ENCODE peak calls at places on chromosome 5, in four cellular contexts. D is esophagus muscularis mucosa, B is psoas muscle, P is adrenal gland. Y is an unnamed sample.
A peak's percentile ranks its signal among the peaks of the same experiment; 100 is the strongest.

GRCh38 chr5:90640484-90641059 is 82.0 kb downstream of the ADGRV1 start:
- DNase-seq in D (no peak), B (no peak), P (no peak), Y (no peak)

GRCh38 chr5:446066-446725 is 3.2 kb downstream of the EXOC3 start:
- DNase-seq in D (no peak), B (no peak), P (no peak), Y (no peak)

GRCh38 chr5:124057161-124057814 is 545.3 kb downstream of the CSNK1G3 start:
- DNase-seq in D (no peak), B (peak; percentile 19), P (peak; percentile 26), Y (peak; percentile 17)

GRCh38 chr5:107289030-107289714 is 381.6 kb downstream of the EFNA5 start:
- DNase-seq in D (no peak), B (no peak), P (no peak), Y (no peak)

GRCh38 chr5:135255461-135256178 is 143.4 kb downstream of the MACROH2A1 start:
- DNase-seq in D (peak; percentile 78), B (no peak), P (no peak), Y (no peak)

GRCh38 chr5:54990751-54991349 is 5.5 kb upstream of the ESM1 start:
- DNase-seq in D (no peak), B (no peak), P (no peak), Y (peak; percentile 62)

GRCh38 chr5:112379541-112380325 is 39.3 kb downstream of the EPB41L4A start:
- DNase-seq in D (no peak), B (no peak), P (no peak), Y (no peak)

GRCh38 chr5:80142996-80143395 is 107.8 kb downstream of the THBS4 start:
- DNase-seq in D (no peak), B (no peak), P (no peak), Y (no peak)

GRCh38 chr5:139684881-139685749 is 37.0 kb downstream of the CXXC5 start:
- DNase-seq in D (no peak), B (peak; percentile 71), P (no peak), Y (no peak)

GRCh38 chr5:121199238-121199999 is 652.3 kb upstream of the FTMT start:
- DNase-seq in D (no peak), B (no peak), P (no peak), Y (peak; percentile 7)

GRCh38 chr5:125717209-125717608 is 706.0 kb upstream of the GRAMD2B start:
- DNase-seq in D (no peak), B (no peak), P (no peak), Y (no peak)

GRCh38 chr5:1544294-1545010 is 20.7 kb upstream of the LPCAT1 start:
- DNase-seq in D (no peak), B (no peak), P (no peak), Y (no peak)

GRCh38 chr5:96843140-96843539 is 33.2 kb upstream of the ERAP2 start:
- DNase-seq in D (no peak), B (no peak), P (no peak), Y (no peak)

GRCh38 chr5:24491482-24491881 is 153.3 kb downstream of the CDH10 start:
- DNase-seq in D (no peak), B (no peak), P (no peak), Y (no peak)

GRCh38 chr5:146208916-146209522 is 5.6 kb downstream of the RBM27 start:
- DNase-seq in D (no peak), B (no peak), P (no peak), Y (no peak)

GRCh38 chr5:107670028-107670926 is 460 bp downstream of the EFNA5 start:
- DNase-seq in D (no peak), B (peak; percentile 31), P (peak; percentile 24), Y (peak; percentile 41)

GRCh38 chr5:148632978-148633377 is 21.3 kb downstream of the HTR4 start:
- DNase-seq in D (no peak), B (no peak), P (no peak), Y (no peak)

GRCh38 chr5:125696762-125697161 is 726.4 kb upstream of the GRAMD2B start:
- DNase-seq in D (no peak), B (no peak), P (no peak), Y (peak; percentile 26)

GRCh38 chr5:138874771-138875628 is at the start of gene LRRTM2:
- DNase-seq in D (no peak), B (no peak), P (no peak), Y (no peak)

GRCh38 chr5:94693043-94693822 is 74.8 kb downstream of the SLF1 start:
- DNase-seq in D (no peak), B (no peak), P (no peak), Y (peak; percentile 64)

GRCh38 chr5:43555895-43556606 is 826 bp downstream of the PAIP1 start:
- DNase-seq in D (no peak), B (peak; percentile 47), P (peak; percentile 69), Y (peak; percentile 60)

GRCh38 chr5:128774605-128775004 is 190.7 kb upstream of the SLC27A6 start:
- DNase-seq in D (no peak), B (no peak), P (no peak), Y (no peak)

GRCh38 chr5:77311217-77311571 is 100.7 kb downstream of the PDE8B start:
- DNase-seq in D (no peak), B (no peak), P (no peak), Y (no peak)

DNA sequence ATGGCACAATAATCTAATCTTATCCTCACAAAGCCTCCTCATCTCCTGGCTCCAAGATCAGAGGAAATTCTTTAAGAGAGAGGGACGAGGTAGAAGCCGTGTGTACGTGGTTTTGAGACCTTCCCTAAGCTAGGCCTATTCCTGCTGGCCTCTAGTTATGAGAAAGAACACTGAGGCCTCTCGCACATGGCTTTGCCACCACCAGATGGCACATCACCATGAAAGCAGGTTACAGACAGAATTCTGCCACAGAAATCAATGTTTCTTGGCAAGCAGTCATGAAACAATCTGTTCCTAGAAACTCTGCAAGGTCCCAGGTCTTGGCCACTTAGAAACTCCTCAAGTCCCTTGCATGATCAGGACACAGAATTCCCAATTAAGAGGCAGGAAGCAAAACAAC is 268.2 kb upstream of the TAS2R1 start:
- DNase-seq in D (no peak), B (no peak), P (peak; percentile 24), Y (peak; percentile 17)
- TF ChIP-seq CTCF in D (no peak), B (no peak), P (peak; percentile 25), Y (peak; percentile 29)

DNA sequence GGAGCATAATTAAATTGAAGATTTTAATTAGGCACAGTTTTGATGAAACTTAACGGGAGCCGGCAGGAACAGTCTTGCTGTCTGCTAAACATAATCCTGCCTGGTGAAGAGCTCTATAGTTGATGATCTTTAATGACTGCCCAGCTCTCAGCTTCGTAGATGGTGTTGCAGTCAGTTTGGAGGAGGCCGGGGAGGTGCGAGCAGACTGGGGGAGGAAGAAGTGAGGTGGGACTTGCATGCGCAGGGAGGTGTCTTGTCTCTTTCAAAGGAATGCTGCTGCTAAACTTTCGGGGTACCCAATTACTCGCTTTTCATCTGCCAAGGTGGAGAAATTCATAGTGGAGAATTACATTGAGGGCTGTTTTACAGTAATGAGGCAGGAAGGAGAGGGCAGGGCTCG is 258.0 kb upstream of the ADRA1B start:
- DNase-seq in D (no peak), B (no peak), P (no peak), Y (no peak)
- H3K27ac ChIP-seq in D (no peak overlapping the region), B (no peak overlapping the region), P (no peak overlapping the region), Y (no peak overlapping the region)

DNA sequence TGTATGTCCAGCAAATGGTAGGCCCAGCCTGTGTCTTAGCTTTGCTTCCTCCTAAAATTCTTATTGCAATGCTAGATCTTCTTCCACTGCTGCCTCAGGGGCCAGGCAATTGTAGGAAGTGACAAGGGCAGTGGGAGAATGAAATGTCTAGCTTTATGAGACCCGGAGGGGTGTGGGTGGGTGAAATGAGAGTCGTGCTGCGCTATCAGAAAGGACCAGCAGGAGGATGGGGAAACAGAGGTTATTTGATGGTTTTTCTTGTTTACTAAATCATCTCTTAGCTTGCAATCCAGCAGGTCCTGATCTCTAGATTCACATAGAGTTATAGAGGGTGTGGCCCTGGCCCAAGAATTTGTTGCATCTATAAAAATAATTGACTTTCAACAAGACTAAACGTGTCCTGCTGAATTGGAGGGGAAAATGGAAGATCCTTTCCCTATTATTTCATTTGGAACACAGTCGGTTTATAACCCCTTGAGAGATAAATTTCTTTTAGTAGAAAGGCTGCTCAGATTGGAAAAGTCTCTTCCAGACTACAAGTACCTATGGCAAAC is 43.6 kb downstream of the ZNF366 start:
- DNase-seq in D (no peak), B (no peak), P (no peak), Y (peak; percentile 46)
- TF ChIP-seq CTCF in D (no peak), B (no peak), P (no peak), Y (no peak)

GRCh38 chr5:131534995-131535394 is 100.0 kb downstream of the RAPGEF6 start:
- DNase-seq in D (no peak), B (no peak), P (no peak), Y (no peak)

GRCh38 chr5:131538177-131538593 is 96.8 kb downstream of the RAPGEF6 start:
- DNase-seq in D (no peak), B (no peak), P (no peak), Y (peak; percentile 32)

GRCh38 chr5:131536849-131537448 is 98.1 kb downstream of the RAPGEF6 start:
- DNase-seq in D (no peak), B (no peak), P (no peak), Y (no peak)

GRCh38 chr5:131533844-131534243 is 101.2 kb downstream of the RAPGEF6 start:
- DNase-seq in D (no peak), B (no peak), P (no peak), Y (no peak)

GRCh38 chr5:131536211-131536826 is 98.7 kb downstream of the RAPGEF6 start:
- DNase-seq in D (no peak), B (no peak), P (no peak), Y (no peak)
- H3K27ac ChIP-seq in D (no peak overlapping the region), B (no peak overlapping the region), P (no peak overlapping the region), Y (no peak overlapping the region)

DNA sequence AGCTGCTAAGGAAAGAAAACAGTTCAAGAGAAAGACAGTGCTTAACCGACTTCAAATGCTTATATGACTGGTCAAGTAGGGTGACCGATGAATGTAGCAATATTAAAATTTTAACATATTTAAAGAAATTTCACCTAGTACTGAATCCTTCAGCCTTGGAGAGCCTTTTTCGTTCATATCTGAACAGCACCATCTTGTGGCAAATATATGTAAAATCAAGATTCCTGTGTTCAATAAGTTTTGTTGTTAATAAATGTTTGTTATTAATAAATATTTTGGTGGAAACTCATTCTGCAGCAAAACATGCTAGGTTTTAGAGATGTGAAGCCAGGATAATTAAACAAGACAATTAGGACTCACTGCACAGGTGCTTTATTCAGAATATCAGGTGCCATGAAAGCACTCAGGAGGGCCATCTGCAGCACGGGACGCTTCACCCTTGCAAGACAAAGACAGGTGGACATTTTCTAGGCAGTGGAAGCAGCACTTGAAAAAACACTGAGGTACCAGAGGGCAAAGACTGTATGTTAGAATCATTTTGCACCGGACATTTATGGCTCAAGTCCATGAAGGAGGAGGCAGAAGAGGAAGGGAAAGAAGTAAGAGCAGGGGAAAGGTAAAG is 15.6 kb downstream of the TICAM2 start:
- DNase-seq in D (no peak), B (no peak), P (no peak), Y (peak; percentile 41)
- TF ChIP-seq CTCF in D (peak; percentile 62), B (peak; percentile 71), P (peak; percentile 56), Y (peak; percentile 70)

GRCh38 chr5:172642926-172643325 is 1.9 kb downstream of the NEURL1B start:
- DNase-seq in D (no peak), B (no peak), P (no peak), Y (no peak)

GRCh38 chr5:172642511-172642910 is 1.4 kb downstream of the NEURL1B start:
- DNase-seq in D (no peak), B (no peak), P (no peak), Y (no peak)

GRCh38 chr5:172641359-172642045 is 439 bp downstream of the NEURL1B start:
- DNase-seq in D (no peak), B (peak; percentile 30), P (no peak), Y (no peak)

GRCh38 chr5:172640822-172641358 is at the start of gene NEURL1B:
- DNase-seq in D (no peak), B (peak; percentile 77), P (peak; percentile 79), Y (peak; percentile 93)

GRCh38 chr5:172642046-172642409 is 965 bp downstream of the NEURL1B start:
- DNase-seq in D (no peak), B (no peak), P (no peak), Y (no peak)
- H3K27ac ChIP-seq in D (peak overlapping the region; percentile 95), B (peak overlapping the region; percentile 78), P (peak overlapping the region; percentile 89), Y (peak overlapping the region; percentile 80)